ENCODE peak calls at places on chromosomes 16 and 17, in seven cellular contexts. Q is colonic mucosa, G is brain microvascular endothelial cell, Z is dorsolateral prefrontal cortex, N is lower lobe of right lung, L is thoracic aorta, D is heart right ventricle. I is an unnamed sample.
A peak's percentile ranks its signal among the peaks of the same experiment; 100 is the strongest.

GRCh38 chr16:82653550-82654511 is 27.1 kb downstream of the CDH13 start:
- DNase-seq in D (no peak), G (peak; percentile 93), N (no peak), Z (no peak), Q (no peak), L (no peak), I (no peak)

GRCh38 chr17:43728081-43728480 is 30.5 kb downstream of the SOST start:
- DNase-seq in D (no peak), L (no peak), Q (no peak), Z (no peak), N (no peak), G (no peak), I (no peak)

GRCh38 chr17:28334176-28334575 is 1.1 kb downstream of the IFT20 start:
- DNase-seq in Z (no peak), L (no peak), D (no peak), G (no peak), N (no peak), Q (no peak), I (no peak)

GRCh38 chr17:73841431-73842060 is 197.3 kb upstream of the SDK2 start:
- DNase-seq in D (no peak), Z (no peak), G (no peak), L (no peak), Q (no peak), N (no peak), I (no peak)

GRCh38 chr16:4390266-4391260 is 18.9 kb downstream of the VASN start:
- DNase-seq in L (no peak), Z (no peak), Q (no peak), G (no peak), N (no peak), D (no peak), I (peak; percentile 69)

GRCh38 chr16:20401066-20401465 is 3.5 kb downstream of the PDILT start:
- DNase-seq in N (no peak), G (no peak), D (no peak), L (no peak), Q (no peak), Z (no peak), I (no peak)

GRCh38 chr17:47857551-47858410 is 6.8 kb upstream of the SP6 start:
- DNase-seq in D (no peak), N (no peak), Q (no peak), G (no peak), Z (no peak), L (no peak), I (no peak)

GRCh38 chr16:30095166-30096078 is 591 bp downstream of the YPEL3 start:
- DNase-seq in G (no peak), L (no peak), D (peak; percentile 39), N (peak; percentile 65), Z (no peak), Q (peak; percentile 50), I (no peak)

GRCh38 chr17:72373910-72374741 is 253.3 kb downstream of the SOX9 start:
- DNase-seq in D (no peak), L (no peak), Z (no peak), N (no peak), G (no peak), Q (no peak), I (no peak)

GRCh38 chr17:47276868-47277267 is 23.2 kb downstream of the ITGB3 start:
- DNase-seq in D (peak; percentile 68), G (peak; percentile 50), N (no peak), Q (peak; percentile 46), L (no peak), Z (no peak), I (peak; percentile 88)

GRCh38 chr17:76696763-76697701 is 13.7 kb downstream of the MXRA7 start:
- DNase-seq in Q (no peak), G (peak; percentile 77), L (no peak), D (peak; percentile 60), Z (no peak), N (no peak), I (no peak)

GRCh38 chr17:13786000-13786598 is 184.4 kb upstream of the HS3ST3A1 start:
- DNase-seq in Q (no peak), Z (no peak), N (no peak), G (peak; percentile 8), D (no peak), L (no peak), I (no peak)

GRCh38 chr17:43403846-43404245 is 5.1 kb downstream of the ARL4D start:
- DNase-seq in D (no peak), Q (no peak), Z (no peak), G (no peak), L (no peak), N (no peak), I (no peak)

GRCh38 chr16:1054660-1055556 is 17.6 kb upstream of the SSTR5 start:
- DNase-seq in N (peak; percentile 60), Z (peak; percentile 71), G (no peak), L (no peak), Q (peak; percentile 49), D (peak; percentile 69), I (no peak)

GRCh38 chr16:23424292-23424958 is 28.6 kb downstream of the COG7 start:
- DNase-seq in G (no peak), D (no peak), L (no peak), N (peak; percentile 64), Q (peak; percentile 82), Z (no peak), I (no peak)

GRCh38 chr16:23420011-23420410 is 33.0 kb downstream of the COG7 start:
- DNase-seq in N (no peak), Q (no peak), Z (no peak), G (peak; percentile 29), L (no peak), D (no peak), I (no peak)

GRCh38 chr16:23428351-23428750 is 24.6 kb downstream of the COG7 start:
- DNase-seq in D (no peak), Z (no peak), G (no peak), L (no peak), Q (no peak), N (no peak), I (no peak)

DNA sequence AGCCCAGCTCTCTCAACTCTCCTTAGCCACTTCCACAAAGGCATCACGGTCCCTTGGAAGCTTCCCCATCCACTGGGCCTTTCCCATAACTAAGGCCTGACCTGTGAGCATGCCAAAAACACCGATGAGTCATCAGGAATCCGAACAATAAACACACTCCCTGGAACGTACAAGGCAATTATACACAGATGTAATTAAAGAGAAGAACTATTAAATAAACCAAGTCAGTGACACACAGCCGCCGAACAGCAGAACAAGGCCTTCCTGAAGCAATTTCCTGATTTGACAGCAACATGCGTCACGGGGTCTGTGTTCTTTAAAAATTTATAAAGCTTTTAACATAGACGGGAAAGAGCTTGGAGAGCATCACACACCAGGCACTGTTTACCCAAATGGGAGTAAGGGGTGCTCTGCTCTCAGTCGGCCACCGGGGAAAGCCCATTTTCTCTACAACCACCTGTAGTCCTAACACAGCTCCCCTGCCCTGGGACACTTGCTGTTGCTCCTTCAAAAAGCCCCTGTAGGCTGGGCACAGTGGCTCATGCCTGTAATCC is 29.4 kb downstream of the COG7 start:
- DNase-seq in N (peak; percentile 59), Q (peak; percentile 90), G (peak; percentile 81), L (peak; percentile 82), D (peak; percentile 29), Z (peak; percentile 23), I (peak; percentile 83)
- TF ChIP-seq CTCF in N (no peak), Q (no peak), G (peak; percentile 7), L (peak; percentile 18), D (no peak), Z (no peak), I (no peak)

GRCh38 chr16:68781784-68782183 is 44.7 kb downstream of the CDH1 start:
- DNase-seq in Z (no peak), G (no peak), D (no peak), L (no peak), Q (no peak), N (no peak), I (no peak)

GRCh38 chr16:68784226-68784625 is 47.1 kb downstream of the CDH1 start:
- DNase-seq in L (no peak), Z (peak; percentile 18), Q (no peak), G (no peak), D (no peak), N (no peak), I (no peak)

GRCh38 chr16:68779891-68780290 is 42.8 kb downstream of the CDH1 start:
- DNase-seq in L (no peak), Q (peak; percentile 33), Z (no peak), G (no peak), N (no peak), D (no peak), I (no peak)

GRCh38 chr16:68784721-68785120 is 47.6 kb downstream of the CDH1 start:
- DNase-seq in Q (no peak), D (no peak), G (no peak), N (no peak), Z (no peak), L (no peak), I (no peak)

GRCh38 chr16:68782198-68783174 is 45.4 kb downstream of the CDH1 start:
- DNase-seq in Q (no peak), L (no peak), Z (no peak), G (no peak), D (no peak), N (no peak), I (no peak)
- H3K27ac ChIP-seq in Q (no peak overlapping the region), L (no peak overlapping the region), Z (peak overlapping the region; percentile 97), G (no peak overlapping the region), D (no peak overlapping the region), N (peak overlapping the region; percentile 31), I (no peak overlapping the region)

GRCh38 chr17:9575381-9576072 is at the start of gene STX8:
- DNase-seq in Z (peak; percentile 90), L (peak; percentile 71), Q (peak; percentile 96), D (peak; percentile 93), G (peak; percentile 93), N (peak; percentile 97), I (peak; percentile 90)

GRCh38 chr17:9576521-9577401 is at the start of gene CFAP52:
- DNase-seq in N (peak; percentile 80), G (peak; percentile 64), Z (peak; percentile 85), D (peak; percentile 80), Q (peak; percentile 82), L (peak; percentile 45), I (peak; percentile 76)

DNA sequence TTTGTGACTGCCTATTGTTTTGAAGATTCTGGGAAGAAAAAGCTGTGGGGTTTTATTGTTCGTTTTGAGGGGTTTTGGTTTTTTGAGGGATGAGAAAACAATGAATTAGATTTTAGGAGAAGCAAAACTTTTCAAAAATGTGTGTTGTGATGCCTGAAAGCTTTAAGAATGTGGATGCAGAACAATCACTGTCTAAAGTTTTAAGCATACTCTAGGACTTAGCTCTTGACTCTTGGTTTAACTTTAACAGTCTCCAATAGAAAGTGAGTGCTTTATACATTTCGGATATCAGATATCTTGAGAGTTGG is 914 bp downstream of the CFAP52 start:
- DNase-seq in L (no peak), N (no peak), D (no peak), Z (no peak), Q (no peak), G (no peak), I (no peak)
- TF ChIP-seq CTCF in L (peak; percentile 2), N (no peak), D (no peak), Z (peak; percentile 6), Q (no peak), G (no peak), I (no peak)

DNA sequence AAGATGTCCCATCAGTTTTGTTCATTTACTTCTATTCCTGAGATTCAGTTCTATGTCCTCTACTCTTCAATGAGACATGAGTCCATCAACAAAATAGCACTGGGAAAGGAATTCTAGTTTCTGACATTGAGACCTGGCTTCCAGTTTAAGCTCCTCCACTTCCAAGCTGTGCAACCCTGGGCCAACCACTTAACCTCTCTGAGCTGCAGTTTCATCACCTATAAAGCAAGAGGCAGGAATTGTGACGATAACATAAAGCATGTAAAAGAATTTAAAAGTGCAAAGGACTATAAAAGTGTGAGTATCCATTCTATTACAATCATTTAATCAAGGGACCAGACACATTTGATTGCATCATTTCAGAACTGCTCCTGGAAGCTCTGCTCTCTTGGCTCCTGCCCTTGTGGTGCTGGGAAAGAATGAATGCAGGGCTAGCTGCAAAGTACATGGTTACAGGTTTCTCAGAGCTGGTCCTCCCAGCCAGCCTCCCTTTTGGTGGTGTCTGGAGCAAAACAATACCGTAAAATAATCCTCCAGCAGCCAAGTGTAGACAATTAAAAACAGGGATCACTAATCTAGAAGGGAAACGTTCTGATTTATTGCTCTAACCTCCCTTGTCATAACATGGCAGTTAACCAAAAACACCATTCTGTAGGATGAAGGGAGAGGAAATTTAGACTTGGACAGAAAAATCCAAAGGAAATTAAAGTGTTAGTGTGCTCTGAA is 113.9 kb downstream of the VPS53 start:
- DNase-seq in L (no peak), Z (no peak), N (no peak), Q (no peak), G (no peak), D (no peak), I (no peak)
- H3K27ac ChIP-seq in L (no peak overlapping the region), Z (peak overlapping the region; percentile 59), N (no peak overlapping the region), Q (peak overlapping the region; percentile 53), G (no peak overlapping the region), D (peak overlapping the region; percentile 7), I (no peak overlapping the region)

I was measured in coronary artery.